ENCODE peak calls at places on chromosomes 11 and 22, in four cellular contexts. One of them, this sample, is unnamed.

GRCh38 chr11:34859496-34859895 is 56.7 kb downstream of the APIP start:
- DNase-seq in IMR-90: no peak
- DNase-seq in A549: no peak
- DNase-seq in K562: no peak
- DNase-seq in this sample: no peak

GRCh38 chr11:17387280-17387679 is 1.2 kb downstream of the KCNJ11 start:
- DNase-seq in IMR-90: no peak
- DNase-seq in A549: no peak
- DNase-seq in K562: no peak
- DNase-seq in this sample: no peak

GRCh38 chr11:45371251-45371749 is 85.2 kb upstream of the SYT13 start:
- DNase-seq in IMR-90: peak
- DNase-seq in A549: peak
- DNase-seq in K562: peak
- DNase-seq in this sample: peak

GRCh38 chr22:36180928-36181327 is 20.4 kb upstream of the APOL3 start:
- DNase-seq in IMR-90: no peak
- DNase-seq in A549: no peak
- DNase-seq in K562: no peak
- DNase-seq in this sample: no peak

GRCh38 chr11:65779919-65780769 is 632 bp downstream of the AP5B1 start:
- DNase-seq in IMR-90: peak
- DNase-seq in A549: peak
- DNase-seq in K562: peak
- DNase-seq in this sample: peak

GRCh38 chr11:76234704-76235232 is 28.5 kb upstream of the WNT11 start:
- DNase-seq in IMR-90: no peak
- DNase-seq in A549: peak
- DNase-seq in K562: no peak
- DNase-seq in this sample: no peak

GRCh38 chr11:117457031-117457785 is 129.6 kb downstream of the CEP164 start:
- DNase-seq in IMR-90: no peak
- DNase-seq in A549: no peak
- DNase-seq in K562: no peak
- DNase-seq in this sample: no peak

GRCh38 chr22:23067023-23067650 is 3.2 kb upstream of the GNAZ start:
- DNase-seq in IMR-90: no peak
- DNase-seq in A549: no peak
- DNase-seq in K562: no peak
- DNase-seq in this sample: no peak

GRCh38 chr22:40411506-40411861 is 41.1 kb downstream of the SGSM3 start:
- DNase-seq in IMR-90: no peak
- DNase-seq in A549: no peak
- DNase-seq in K562: no peak
- DNase-seq in this sample: no peak

GRCh38 chr22:31635638-31636306 is 26.2 kb downstream of the PISD start:
- DNase-seq in IMR-90: no peak
- DNase-seq in A549: no peak
- DNase-seq in K562: no peak
- DNase-seq in this sample: no peak

GRCh38 chr11:8252946-8253345 is 10.7 kb downstream of the LMO1 start:
- DNase-seq in IMR-90: no peak
- DNase-seq in A549: no peak
- DNase-seq in K562: no peak
- DNase-seq in this sample: no peak

GRCh38 chr11:795638-796564 is 2.2 kb downstream of the SLC25A22 start:
- DNase-seq in IMR-90: peak
- DNase-seq in A549: no peak
- DNase-seq in K562: peak
- DNase-seq in this sample: peak

GRCh38 chr11:123159146-123159857 is 35.7 kb downstream of the CLMP start:
- DNase-seq in IMR-90: peak
- DNase-seq in A549: no peak
- DNase-seq in K562: no peak
- DNase-seq in this sample: no peak

GRCh38 chr11:60349990-60350389 is 22.9 kb downstream of the MS4A6E start:
- DNase-seq in IMR-90: no peak
- DNase-seq in A549: no peak
- DNase-seq in K562: no peak
- DNase-seq in this sample: no peak

GRCh38 chr22:43796567-43796966 is 15.5 kb downstream of the EFCAB6 start:
- DNase-seq in IMR-90: peak
- DNase-seq in A549: no peak
- DNase-seq in K562: no peak
- DNase-seq in this sample: peak

GRCh38 chr11:22244986-22245592 is 52.2 kb downstream of the ANO5 start:
- DNase-seq in IMR-90: peak
- DNase-seq in A549: peak
- DNase-seq in K562: peak
- DNase-seq in this sample: peak
- TF ChIP-seq RCOR1 in IMR-90: no peak
- TF ChIP-seq RCOR1 in A549: no peak
- TF ChIP-seq RCOR1 in K562: no peak
- TF ChIP-seq RCOR1 in this sample: no peak

DNA sequence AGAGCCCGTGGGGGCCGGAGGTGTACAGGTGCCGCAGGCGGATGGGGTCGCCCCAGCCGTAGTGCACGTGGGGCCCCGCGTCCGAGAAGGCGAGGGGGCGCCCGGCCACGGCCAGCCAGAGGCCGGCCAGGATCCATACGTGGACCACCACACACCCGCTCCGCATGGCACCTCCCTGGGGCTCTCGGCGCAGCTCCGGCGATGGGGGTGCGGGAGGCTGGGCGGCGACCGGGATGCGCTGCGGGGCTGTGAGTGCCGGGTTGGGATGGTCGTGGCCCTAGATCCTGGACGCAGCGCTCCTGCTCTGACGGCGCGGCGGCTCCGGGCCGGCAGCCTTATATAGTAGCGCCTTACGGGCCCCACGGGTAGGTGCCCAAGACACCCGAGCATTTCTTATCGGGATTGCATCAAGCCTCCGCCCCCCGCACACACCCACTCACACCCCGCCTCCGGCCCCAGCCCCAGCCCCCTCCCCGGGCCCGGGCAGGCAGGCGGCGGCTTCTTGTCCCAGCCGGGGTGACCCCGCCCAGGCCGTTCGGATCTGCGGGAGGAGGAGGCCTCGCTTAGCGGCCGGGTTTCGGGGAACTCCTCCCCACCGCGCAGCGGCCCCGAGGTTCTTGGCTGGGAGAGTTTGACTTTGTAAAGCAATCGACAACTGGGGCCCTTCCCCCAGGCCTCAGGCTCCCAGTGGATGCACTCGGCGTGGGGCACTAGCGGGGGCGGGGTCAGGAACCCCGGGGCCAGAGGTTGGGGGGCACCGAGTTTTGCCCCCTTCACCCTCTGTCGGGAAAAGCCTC is at the start of gene FGF19:
- DNase-seq in IMR-90: no peak
- DNase-seq in A549: peak
- DNase-seq in K562: no peak
- DNase-seq in this sample: peak
- TF ChIP-seq RCOR1 in IMR-90: no peak
- TF ChIP-seq RCOR1 in A549: no peak
- TF ChIP-seq RCOR1 in K562: no peak
- TF ChIP-seq RCOR1 in this sample: no peak

GRCh38 chr11:110478410-110478809 is 48.7 kb downstream of the FDX1 start:
- DNase-seq in IMR-90: no peak
- DNase-seq in A549: no peak
- DNase-seq in K562: peak
- DNase-seq in this sample: no peak

GRCh38 chr11:110479070-110479444 is 49.3 kb downstream of the FDX1 start:
- DNase-seq in IMR-90: no peak
- DNase-seq in A549: no peak
- DNase-seq in K562: no peak
- DNase-seq in this sample: no peak

GRCh38 chr11:110481523-110481922 is 51.8 kb downstream of the FDX1 start:
- DNase-seq in IMR-90: no peak
- DNase-seq in A549: no peak
- DNase-seq in K562: peak
- DNase-seq in this sample: no peak

GRCh38 chr11:110474578-110474977 is 44.8 kb downstream of the FDX1 start:
- DNase-seq in IMR-90: no peak
- DNase-seq in A549: no peak
- DNase-seq in K562: no peak
- DNase-seq in this sample: no peak

GRCh38 chr11:110479445-110480101 is 49.8 kb downstream of the FDX1 start:
- DNase-seq in IMR-90: peak
- DNase-seq in A549: no peak
- DNase-seq in K562: peak
- DNase-seq in this sample: no peak
- TF ChIP-seq RCOR1 in IMR-90: no peak
- TF ChIP-seq RCOR1 in A549: no peak
- TF ChIP-seq RCOR1 in K562: no peak
- TF ChIP-seq RCOR1 in this sample: no peak

DNA sequence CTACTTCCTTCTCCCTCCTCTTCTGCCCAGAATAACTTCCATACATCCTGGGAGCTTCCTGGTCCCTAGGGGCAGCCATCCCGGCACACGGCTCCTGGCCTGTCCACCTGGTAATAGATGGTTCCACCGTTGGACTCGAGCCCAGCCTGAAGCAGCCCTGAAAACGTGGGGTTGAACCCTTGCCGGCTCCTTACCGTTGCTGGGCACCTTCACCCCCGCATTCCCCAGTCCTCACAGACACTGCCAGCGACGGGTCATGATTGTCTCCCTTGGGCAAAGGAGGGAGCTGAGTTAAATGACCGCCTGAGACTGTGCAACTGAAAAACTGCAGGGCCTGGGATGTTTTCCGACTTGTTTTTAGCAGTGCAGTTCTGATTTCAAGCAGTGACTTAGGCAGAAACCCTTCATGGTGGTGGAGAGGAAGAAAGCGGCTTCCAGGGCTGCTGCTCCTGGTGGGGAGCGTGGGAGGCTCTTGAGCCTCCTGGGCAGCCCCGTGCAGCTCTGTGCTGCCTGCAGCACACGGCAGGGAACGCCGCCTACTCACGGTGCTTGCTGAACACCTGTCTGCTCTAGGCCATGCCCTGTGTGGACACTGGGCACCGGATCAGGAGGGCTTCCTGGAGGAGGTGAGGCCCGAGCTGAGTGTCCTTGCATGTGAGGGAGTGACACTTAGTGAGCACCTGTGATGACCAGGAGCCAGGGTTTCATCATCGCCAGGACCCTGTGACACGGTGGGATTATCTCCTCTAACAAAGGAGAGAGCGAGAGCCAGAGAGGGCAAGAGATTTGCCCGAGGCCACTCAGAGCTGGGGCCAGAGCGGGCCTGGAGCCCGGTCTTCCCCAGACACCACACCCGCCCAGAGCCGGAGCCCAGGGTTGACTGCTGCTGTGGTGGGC is 77.4 kb downstream of the FBLN1 start:
- DNase-seq in IMR-90: no peak
- DNase-seq in A549: no peak
- DNase-seq in K562: no peak
- DNase-seq in this sample: no peak
- TF ChIP-seq RCOR1 in IMR-90: no peak
- TF ChIP-seq RCOR1 in A549: no peak
- TF ChIP-seq RCOR1 in K562: no peak
- TF ChIP-seq RCOR1 in this sample: no peak

DNA sequence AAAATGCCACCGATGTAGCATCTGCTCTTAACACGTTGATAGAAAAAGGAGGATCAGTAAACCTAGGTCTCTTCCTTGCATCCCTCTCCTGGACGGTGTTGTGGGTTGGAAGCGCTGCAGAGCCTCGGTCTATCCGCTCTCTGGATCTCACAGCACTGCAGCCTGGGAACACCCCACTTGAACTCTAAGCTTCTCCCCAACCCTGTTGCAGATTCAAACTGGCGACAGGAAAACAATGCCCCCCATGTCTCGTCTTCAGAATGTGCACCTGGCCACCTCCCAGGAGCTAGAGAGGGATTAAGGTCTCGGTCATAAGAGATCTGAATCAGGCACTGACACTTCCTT is 458 bp downstream of the TMEM218 start:
- DNase-seq in IMR-90: no peak
- DNase-seq in A549: no peak
- DNase-seq in K562: peak
- DNase-seq in this sample: peak
- TF ChIP-seq RCOR1 in IMR-90: no peak
- TF ChIP-seq RCOR1 in A549: no peak
- TF ChIP-seq RCOR1 in K562: no peak
- TF ChIP-seq RCOR1 in this sample: no peak

GRCh38 chr11:11996321-11997174 is 11.9 kb downstream of the DKK3 start:
- DNase-seq in IMR-90: no peak
- DNase-seq in A549: no peak
- DNase-seq in K562: no peak
- DNase-seq in this sample: peak
- TF ChIP-seq RCOR1 in IMR-90: no peak
- TF ChIP-seq RCOR1 in A549: no peak
- TF ChIP-seq RCOR1 in K562: no peak
- TF ChIP-seq RCOR1 in this sample: no peak